ENCODE peak calls at places on chromosomes 6 and 20, in four cellular contexts. One of them, this sample, is unnamed.

GRCh38 chr6:155273438-155273837 is 9.6 kb downstream of the CLDN20 start:
- DNase-seq in epithelial cell of esophagus: peak; percentile 48
- DNase-seq in ovary: no peak
- DNase-seq in kidney epithelial cell: peak; percentile 81
- DNase-seq in this sample: peak; percentile 56

GRCh38 chr20:2691127-2691526 is 1.5 kb upstream of the EBF4 start:
- DNase-seq in kidney epithelial cell: no peak
- DNase-seq in epithelial cell of esophagus: no peak
- DNase-seq in ovary: no peak
- DNase-seq in this sample: no peak

GRCh38 chr6:153131037-153131981 is at the start of gene RGS17:
- DNase-seq in epithelial cell of esophagus: peak; percentile 65
- DNase-seq in kidney epithelial cell: no peak
- DNase-seq in ovary: peak; percentile 59
- DNase-seq in this sample: no peak

GRCh38 chr6:99522531-99522930 is 7.3 kb upstream of the USP45 start:
- DNase-seq in epithelial cell of esophagus: peak; percentile 47
- DNase-seq in kidney epithelial cell: peak; percentile 74
- DNase-seq in ovary: no peak
- DNase-seq in this sample: no peak

GRCh38 chr20:63538204-63539091 is 1.3 kb upstream of the PTK6 start:
- DNase-seq in epithelial cell of esophagus: peak; percentile 75
- DNase-seq in kidney epithelial cell: no peak
- DNase-seq in ovary: no peak
- DNase-seq in this sample: no peak

GRCh38 chr6:129736105-129736504 is 26.1 kb upstream of the ARHGAP18 start:
- DNase-seq in ovary: no peak
- DNase-seq in epithelial cell of esophagus: no peak
- DNase-seq in kidney epithelial cell: no peak
- DNase-seq in this sample: no peak

GRCh38 chr20:48599106-48599747 is 228.6 kb downstream of the PREX1 start:
- DNase-seq in ovary: no peak
- DNase-seq in epithelial cell of esophagus: no peak
- DNase-seq in kidney epithelial cell: no peak
- DNase-seq in this sample: no peak

GRCh38 chr20:50438986-50439407 is 71.2 kb upstream of the PTPN1 start:
- DNase-seq in epithelial cell of esophagus: peak; percentile 100
- DNase-seq in kidney epithelial cell: peak; percentile 76
- DNase-seq in ovary: no peak
- DNase-seq in this sample: no peak

GRCh38 chr20:45782890-45783289 is 8.8 kb downstream of the WFDC3 start:
- DNase-seq in ovary: no peak
- DNase-seq in epithelial cell of esophagus: peak; percentile 51
- DNase-seq in kidney epithelial cell: no peak
- DNase-seq in this sample: no peak

GRCh38 chr20:43525016-43525415 is 17.5 kb downstream of the L3MBTL1 start:
- DNase-seq in ovary: no peak
- DNase-seq in kidney epithelial cell: no peak
- DNase-seq in epithelial cell of esophagus: no peak
- DNase-seq in this sample: no peak

GRCh38 chr6:152112503-152113261 is 305.2 kb downstream of the ESR1 start:
- DNase-seq in kidney epithelial cell: no peak
- DNase-seq in ovary: no peak
- DNase-seq in epithelial cell of esophagus: no peak
- DNase-seq in this sample: no peak

GRCh38 chr6:106974999-106975698 is 620 bp upstream of the CD24 start:
- DNase-seq in ovary: no peak
- DNase-seq in epithelial cell of esophagus: peak; percentile 71
- DNase-seq in kidney epithelial cell: no peak
- DNase-seq in this sample: no peak

GRCh38 chr6:53257533-53257932 is 91.2 kb downstream of the ELOVL5 start:
- DNase-seq in kidney epithelial cell: no peak
- DNase-seq in epithelial cell of esophagus: no peak
- DNase-seq in ovary: no peak
- DNase-seq in this sample: no peak

GRCh38 chr20:43583982-43584432 is 6.7 kb upstream of the IFT52 start:
- DNase-seq in ovary: peak; percentile 60
- DNase-seq in kidney epithelial cell: peak; percentile 93
- DNase-seq in epithelial cell of esophagus: peak; percentile 86
- DNase-seq in this sample: peak; percentile 81

GRCh38 chr6:35955970-35956369 is 35.1 kb upstream of the SRPK1 start:
- DNase-seq in epithelial cell of esophagus: no peak
- DNase-seq in kidney epithelial cell: no peak
- DNase-seq in ovary: no peak
- DNase-seq in this sample: no peak
- TF ChIP-seq CTCF in epithelial cell of esophagus: peak; percentile 34
- TF ChIP-seq CTCF in kidney epithelial cell: peak; percentile 20
- TF ChIP-seq CTCF in ovary: no peak
- TF ChIP-seq CTCF in this sample: peak; percentile 34

GRCh38 chr6:138402833-138403187 is 1.2 kb upstream of the HEBP2 start:
- DNase-seq in epithelial cell of esophagus: no peak
- DNase-seq in ovary: no peak
- DNase-seq in kidney epithelial cell: no peak
- DNase-seq in this sample: no peak
- H3K4me3 ChIP-seq in epithelial cell of esophagus: no peak overlapping the region
- H3K4me3 ChIP-seq in ovary: peak overlapping the region; percentile 95
- H3K4me3 ChIP-seq in kidney epithelial cell: no peak overlapping the region
- H3K4me3 ChIP-seq in this sample: no peak overlapping the region

DNA sequence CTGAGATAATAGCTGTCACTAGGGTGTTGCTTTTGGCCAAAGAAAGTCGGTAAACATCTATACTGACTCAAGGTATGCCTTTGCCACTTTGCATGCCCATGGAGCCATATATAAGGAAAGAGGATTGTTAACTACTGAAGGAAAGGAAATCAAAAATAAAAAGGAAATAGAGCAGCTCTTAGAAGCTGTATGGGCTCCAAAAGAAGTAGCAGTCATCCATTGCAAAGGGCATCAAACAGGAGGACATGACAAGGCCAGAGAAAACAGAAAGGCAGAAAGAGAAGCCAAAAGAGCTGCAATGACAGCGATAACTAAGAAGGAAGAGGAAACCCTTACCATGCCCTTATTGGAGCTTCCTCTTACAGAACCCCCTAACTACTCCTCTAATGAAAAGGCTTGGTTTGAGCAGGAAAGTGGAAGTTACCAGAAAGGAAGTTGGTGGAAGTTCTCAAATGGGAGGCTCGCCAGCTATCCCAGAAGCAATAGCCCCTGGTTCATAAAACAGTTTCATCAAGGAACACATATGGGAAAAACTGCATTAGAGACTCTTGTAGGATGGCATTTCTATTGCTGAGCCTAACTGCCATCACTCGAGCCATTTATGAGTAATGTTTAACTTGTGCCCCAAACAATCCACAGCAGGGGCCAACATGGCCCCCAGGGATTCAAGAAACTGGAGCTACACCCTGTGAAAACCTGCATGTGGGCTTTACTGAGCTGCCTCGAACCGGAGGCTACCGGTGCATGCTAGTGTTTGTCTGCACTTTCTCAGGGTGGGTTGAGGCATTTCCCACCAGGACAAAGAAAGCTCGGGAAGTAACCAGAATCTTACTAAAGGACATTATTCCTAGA is 7.0 kb downstream of the IL22RA2 start:
- DNase-seq in kidney epithelial cell: no peak
- DNase-seq in ovary: no peak
- DNase-seq in epithelial cell of esophagus: no peak
- DNase-seq in this sample: no peak
- TF ChIP-seq CTCF in kidney epithelial cell: no peak
- TF ChIP-seq CTCF in ovary: no peak
- TF ChIP-seq CTCF in epithelial cell of esophagus: no peak
- TF ChIP-seq CTCF in this sample: no peak

GRCh38 chr6:45424628-45424955 is 46.9 kb upstream of the SUPT3H start:
- DNase-seq in epithelial cell of esophagus: no peak
- DNase-seq in kidney epithelial cell: no peak
- DNase-seq in ovary: no peak
- DNase-seq in this sample: no peak

GRCh38 chr6:45423901-45424627 is 46.3 kb upstream of the SUPT3H start:
- DNase-seq in epithelial cell of esophagus: peak; percentile 28
- DNase-seq in kidney epithelial cell: no peak
- DNase-seq in ovary: peak; percentile 26
- DNase-seq in this sample: no peak

GRCh38 chr6:45421700-45422540 is 44.2 kb upstream of the SUPT3H start:
- DNase-seq in ovary: peak; percentile 49
- DNase-seq in epithelial cell of esophagus: peak; percentile 58
- DNase-seq in kidney epithelial cell: no peak
- DNase-seq in this sample: no peak

GRCh38 chr6:45422541-45423110 is 44.9 kb upstream of the SUPT3H start:
- DNase-seq in kidney epithelial cell: no peak
- DNase-seq in epithelial cell of esophagus: peak; percentile 56
- DNase-seq in ovary: peak; percentile 35
- DNase-seq in this sample: no peak

GRCh38 chr6:45423111-45423900 is 45.6 kb upstream of the SUPT3H start:
- DNase-seq in ovary: peak; percentile 47
- DNase-seq in kidney epithelial cell: no peak
- DNase-seq in epithelial cell of esophagus: peak; percentile 14
- DNase-seq in this sample: no peak
- H3K4me3 ChIP-seq in ovary: peak overlapping the region; percentile 46
- H3K4me3 ChIP-seq in kidney epithelial cell: peak overlapping the region; percentile 100
- H3K4me3 ChIP-seq in epithelial cell of esophagus: peak overlapping the region; percentile 62
- H3K4me3 ChIP-seq in this sample: peak overlapping the region; percentile 81

GRCh38 chr6:135938588-135939215 is 87.2 kb downstream of the PDE7B start:
- DNase-seq in epithelial cell of esophagus: peak; percentile 25
- DNase-seq in ovary: peak; percentile 23
- DNase-seq in kidney epithelial cell: no peak
- DNase-seq in this sample: no peak
- TF ChIP-seq CTCF in epithelial cell of esophagus: peak; percentile 42
- TF ChIP-seq CTCF in ovary: peak; percentile 51
- TF ChIP-seq CTCF in kidney epithelial cell: peak; percentile 21
- TF ChIP-seq CTCF in this sample: peak; percentile 55

This sample was measured in retinal pigment epithelial cell.